ENCODE peak calls at places on chromosomes 6 and 20, in four cellular contexts. One of them, this sample, is unnamed.

GRCh38 chr6:33839399-33840063 is 35.7 kb upstream of the MLN start:
- DNase-seq in osteocyte: no peak
- DNase-seq in HuH-7.5: no peak
- DNase-seq in GM12891: no peak
- DNase-seq in this sample: no peak

GRCh38 chr6:125867483-125867935 is 76.7 kb downstream of the NCOA7 start:
- DNase-seq in GM12891: no peak
- DNase-seq in HuH-7.5: no peak
- DNase-seq in osteocyte: no peak
- DNase-seq in this sample: no peak

GRCh38 chr20:20241966-20242365 is 125.9 kb upstream of the INSM1 start:
- DNase-seq in osteocyte: no peak
- DNase-seq in HuH-7.5: no peak
- DNase-seq in GM12891: no peak
- DNase-seq in this sample: no peak

GRCh38 chr6:96923871-96924493 is 546 bp upstream of the KLHL32 start:
- DNase-seq in osteocyte: no peak
- DNase-seq in HuH-7.5: no peak
- DNase-seq in GM12891: no peak
- DNase-seq in this sample: no peak

GRCh38 chr6:143279385-143279784 is 171.1 kb downstream of the ADAT2 start:
- DNase-seq in osteocyte: no peak
- DNase-seq in HuH-7.5: peak
- DNase-seq in GM12891: no peak
- DNase-seq in this sample: no peak

GRCh38 chr6:31383149-31383548 is 20.2 kb upstream of the MICA start:
- DNase-seq in GM12891: no peak
- DNase-seq in HuH-7.5: no peak
- DNase-seq in osteocyte: no peak
- DNase-seq in this sample: no peak

GRCh38 chr6:138486249-138487121 is 12.8 kb downstream of the NHSL1 start:
- DNase-seq in GM12891: no peak
- DNase-seq in osteocyte: no peak
- DNase-seq in HuH-7.5: no peak
- DNase-seq in this sample: no peak

GRCh38 chr20:10047427-10047826 is 12.6 kb downstream of the ANKEF1 start:
- DNase-seq in osteocyte: no peak
- DNase-seq in HuH-7.5: no peak
- DNase-seq in GM12891: no peak
- DNase-seq in this sample: no peak

GRCh38 chr20:728022-728944 is 40.0 kb downstream of the SLC52A3 start:
- DNase-seq in osteocyte: no peak
- DNase-seq in GM12891: peak
- DNase-seq in HuH-7.5: peak
- DNase-seq in this sample: peak

GRCh38 chr6:77180367-77180766 is 282.9 kb downstream of the HTR1B start:
- DNase-seq in GM12891: no peak
- DNase-seq in osteocyte: no peak
- DNase-seq in HuH-7.5: no peak
- DNase-seq in this sample: no peak

GRCh38 chr6:7136859-7137334 is 29.1 kb downstream of the RREB1 start:
- DNase-seq in HuH-7.5: no peak
- DNase-seq in osteocyte: peak
- DNase-seq in GM12891: no peak
- DNase-seq in this sample: no peak

GRCh38 chr6:84422380-84422968 is 195.0 kb upstream of the CEP162 start:
- DNase-seq in HuH-7.5: no peak
- DNase-seq in GM12891: peak
- DNase-seq in osteocyte: peak
- DNase-seq in this sample: no peak

GRCh38 chr6:88220493-88220892 is 54.3 kb upstream of the CNR1 start:
- DNase-seq in HuH-7.5: no peak
- DNase-seq in GM12891: no peak
- DNase-seq in osteocyte: no peak
- DNase-seq in this sample: no peak

GRCh38 chr20:8194721-8195120 is 62.7 kb downstream of the PLCB1 start:
- DNase-seq in HuH-7.5: no peak
- DNase-seq in GM12891: no peak
- DNase-seq in osteocyte: no peak
- DNase-seq in this sample: no peak

GRCh38 chr20:20227013-20227571 is 140.8 kb upstream of the INSM1 start:
- DNase-seq in osteocyte: no peak
- DNase-seq in GM12891: no peak
- DNase-seq in HuH-7.5: no peak
- DNase-seq in this sample: no peak

GRCh38 chr6:166076625-166077024 is 91.0 kb downstream of the TBXT start:
- DNase-seq in HuH-7.5: no peak
- DNase-seq in GM12891: no peak
- DNase-seq in osteocyte: no peak
- DNase-seq in this sample: no peak

GRCh38 chr6:16286151-16286522 is 47.8 kb downstream of the GMPR start:
- DNase-seq in HuH-7.5: peak
- DNase-seq in GM12891: peak
- DNase-seq in osteocyte: no peak
- DNase-seq in this sample: peak

GRCh38 chr6:27864906-27865883 is 47.0 kb downstream of the OR2B2 start:
- DNase-seq in osteocyte: no peak
- DNase-seq in GM12891: peak
- DNase-seq in HuH-7.5: peak
- DNase-seq in this sample: peak

GRCh38 chr20:24665196-24665595 is 195.8 kb downstream of the SYNDIG1 start:
- DNase-seq in osteocyte: no peak
- DNase-seq in HuH-7.5: no peak
- DNase-seq in GM12891: no peak
- DNase-seq in this sample: no peak

GRCh38 chr20:2751347-2751867 is 49.0 kb downstream of the CPXM1 start:
- DNase-seq in osteocyte: peak
- DNase-seq in HuH-7.5: peak
- DNase-seq in GM12891: no peak
- DNase-seq in this sample: no peak

GRCh38 chr6:130167655-130168054 is 55.1 kb downstream of the SAMD3 start:
- DNase-seq in osteocyte: no peak
- DNase-seq in GM12891: no peak
- DNase-seq in HuH-7.5: peak
- DNase-seq in this sample: no peak

GRCh38 chr6:19999319-20000191 is 162.4 kb downstream of the ID4 start:
- DNase-seq in osteocyte: no peak
- DNase-seq in HuH-7.5: no peak
- DNase-seq in GM12891: no peak
- DNase-seq in this sample: no peak

GRCh38 chr6:56766806-56767178 is 124.1 kb upstream of the DST start:
- DNase-seq in HuH-7.5: no peak
- DNase-seq in osteocyte: no peak
- DNase-seq in GM12891: no peak
- DNase-seq in this sample: no peak

GRCh38 chr6:112620832-112621569 is 273.9 kb downstream of the RFPL4B start:
- DNase-seq in osteocyte: no peak
- DNase-seq in GM12891: no peak
- DNase-seq in HuH-7.5: no peak
- DNase-seq in this sample: no peak

GRCh38 chr6:99603421-99604160 is 3.0 kb upstream of the PRDM13 start:
- DNase-seq in osteocyte: no peak
- DNase-seq in HuH-7.5: peak
- DNase-seq in GM12891: no peak
- DNase-seq in this sample: peak

GRCh38 chr6:134503542-134504281 is 185.8 kb upstream of the SGK1 start:
- DNase-seq in osteocyte: no peak
- DNase-seq in HuH-7.5: no peak
- DNase-seq in GM12891: no peak
- DNase-seq in this sample: no peak

GRCh38 chr20:21026951-21027350 is 79.2 kb downstream of the LINC00237 start:
- DNase-seq in osteocyte: no peak
- DNase-seq in GM12891: no peak
- DNase-seq in HuH-7.5: no peak
- DNase-seq in this sample: no peak

GRCh38 chr6:157763129-157763893 is 59.7 kb upstream of the SNX9 start:
- DNase-seq in osteocyte: peak
- DNase-seq in GM12891: no peak
- DNase-seq in HuH-7.5: peak
- DNase-seq in this sample: no peak

GRCh38 chr20:38804682-38805501 is 605 bp upstream of the PPP1R16B start:
- DNase-seq in osteocyte: no peak
- DNase-seq in GM12891: peak
- DNase-seq in HuH-7.5: no peak
- DNase-seq in this sample: peak